ENCODE peak calls at places on chromosomes 5 and 9, in five cellular contexts. T, B, I, A and L are unnamed samples.

GRCh38 chr5:135377751-135378680 is 21.0 kb downstream of the MACROH2A1 start:
- DNase-seq in I (no peak), A (no peak), T (no peak), B (no peak), L (no peak)

GRCh38 chr5:95856501-95856981 is 34.0 kb upstream of the GLRX start:
- DNase-seq in T (no peak), B (no peak), I (no peak), A (no peak), L (no peak)

GRCh38 chr9:69020746-69021145 is 6.8 kb upstream of the PRKACG start:
- DNase-seq in I (no peak), B (no peak), T (no peak), A (no peak), L (no peak)

GRCh38 chr5:92916036-92916435 is 665.0 kb downstream of the NR2F1-AS1 start:
- DNase-seq in T (peak; percentile 52), I (no peak), A (no peak), B (no peak), L (peak; percentile 13)

GRCh38 chr5:141492168-141492885 is 3.4 kb downstream of the PCDHGC5 start:
- DNase-seq in B (no peak), A (peak; percentile 70), T (no peak), I (no peak), L (no peak)

GRCh38 chr5:31062878-31063277 is 130.6 kb upstream of the CDH6 start:
- DNase-seq in B (no peak), I (no peak), A (no peak), T (no peak), L (no peak)

GRCh38 chr9:121895836-121896544 is 197.1 kb downstream of the TTLL11 start:
- DNase-seq in B (no peak), A (peak; percentile 32), T (no peak), I (no peak), L (no peak)

GRCh38 chr5:375336-375920 is 53.9 kb downstream of the AHRR start:
- DNase-seq in T (no peak), I (no peak), A (no peak), B (no peak), L (no peak)

GRCh38 chr5:56346044-56346710 is 113.0 kb upstream of the ANKRD55 start:
- DNase-seq in A (no peak), B (no peak), T (no peak), I (no peak), L (no peak)

GRCh38 chr9:103545260-103545659 is 548.8 kb upstream of the SMC2 start:
- DNase-seq in T (no peak), B (no peak), A (no peak), I (no peak), L (no peak)

GRCh38 chr5:1965860-1966396 is 83.2 kb upstream of the IRX4 start:
- DNase-seq in A (no peak), I (no peak), T (no peak), B (no peak), L (no peak)

GRCh38 chr5:33973271-33973670 is 11.2 kb downstream of the SLC45A2 start:
- DNase-seq in B (peak; percentile 61), A (no peak), T (no peak), I (no peak), L (no peak)

GRCh38 chr5:55141945-55142690 is 17.9 kb upstream of the GPX8 start:
- DNase-seq in B (no peak), A (no peak), I (no peak), T (no peak), L (no peak)

GRCh38 chr5:150358261-150359095 is 981 bp downstream of the TCOF1 start:
- DNase-seq in I (peak; percentile 57), B (no peak), T (peak; percentile 23), A (peak; percentile 32), L (peak; percentile 40)

GRCh38 chr9:132755096-132755495 is 84.8 kb downstream of the GTF3C4 start:
- DNase-seq in T (no peak), A (no peak), B (no peak), I (no peak), L (no peak)

GRCh38 chr9:137648396-137648795 is 29.6 kb downstream of the EHMT1 start:
- DNase-seq in B (no peak), A (no peak), T (peak; percentile 29), I (no peak), L (no peak)
- TF ChIP-seq EZH2phosphoT487 in B (no peak), A (no peak), T (no peak), I (no peak), L (no peak)

GRCh38 chr9:135734616-135735144 is 32.7 kb downstream of the KCNT1 start:
- DNase-seq in I (no peak), B (no peak), T (no peak), A (no peak), L (no peak)

GRCh38 chr9:135729480-135729879 is 27.5 kb downstream of the KCNT1 start:
- DNase-seq in A (no peak), I (no peak), B (no peak), T (no peak), L (no peak)

GRCh38 chr9:135731454-135731853 is 29.5 kb downstream of the KCNT1 start:
- DNase-seq in T (no peak), I (no peak), B (no peak), A (no peak), L (no peak)

GRCh38 chr9:135736265-135736978 is 34.4 kb downstream of the KCNT1 start:
- DNase-seq in B (no peak), T (no peak), I (no peak), A (peak; percentile 60), L (no peak)

GRCh38 chr9:135732569-135733257 is 30.7 kb downstream of the KCNT1 start:
- DNase-seq in I (no peak), A (no peak), B (no peak), T (peak; percentile 17), L (no peak)
- TF ChIP-seq EZH2phosphoT487 in I (no peak), A (no peak), B (no peak), T (no peak), L (no peak)

GRCh38 chr9:37938121-37938906 is 34.4 kb upstream of the SLC25A51 start:
- DNase-seq in B (no peak), T (peak; percentile 90), I (no peak), A (no peak), L (peak; percentile 56)
- TF ChIP-seq EZH2phosphoT487 in B (no peak), T (no peak), I (no peak), A (no peak), L (no peak)

DNA sequence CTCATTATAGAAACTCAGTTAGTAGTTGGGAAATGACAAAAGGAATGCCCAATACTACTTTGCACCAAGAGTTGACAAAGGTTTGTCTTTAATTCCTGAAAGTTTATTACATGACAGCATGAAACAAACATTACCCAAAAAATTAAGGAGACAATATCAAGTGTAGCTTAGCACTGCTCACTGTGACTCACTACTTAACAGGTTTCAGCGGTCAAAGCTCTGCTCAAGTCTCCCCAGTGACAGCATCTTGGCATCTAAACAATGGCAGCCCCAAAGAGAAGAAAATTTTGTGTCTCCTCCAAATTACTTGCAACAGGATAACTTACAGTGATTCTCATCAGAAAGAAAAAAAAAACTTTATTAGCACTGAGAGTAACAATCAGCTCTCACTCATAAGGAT is 1030.2 kb downstream of the EFNA5 start:
- DNase-seq in B (no peak), I (no peak), A (no peak), T (no peak), L (no peak)
- TF ChIP-seq EZH2phosphoT487 in B (no peak), I (no peak), A (no peak), T (no peak), L (no peak)

GRCh38 chr9:71612889-71613288 is 155.4 kb downstream of the CEMIP2 start:
- DNase-seq in I (no peak), B (no peak), A (no peak), T (no peak), L (no peak)
- TF ChIP-seq EZH2phosphoT487 in I (no peak), B (no peak), A (no peak), T (no peak), L (no peak)

GRCh38 chr9:109205526-109205925 is 38.5 kb upstream of the FRRS1L start:
- DNase-seq in T (no peak), I (no peak), A (no peak), B (no peak), L (no peak)

GRCh38 chr9:109203761-109204360 is 36.8 kb upstream of the FRRS1L start:
- DNase-seq in T (no peak), A (no peak), B (no peak), I (no peak), L (no peak)

DNA sequence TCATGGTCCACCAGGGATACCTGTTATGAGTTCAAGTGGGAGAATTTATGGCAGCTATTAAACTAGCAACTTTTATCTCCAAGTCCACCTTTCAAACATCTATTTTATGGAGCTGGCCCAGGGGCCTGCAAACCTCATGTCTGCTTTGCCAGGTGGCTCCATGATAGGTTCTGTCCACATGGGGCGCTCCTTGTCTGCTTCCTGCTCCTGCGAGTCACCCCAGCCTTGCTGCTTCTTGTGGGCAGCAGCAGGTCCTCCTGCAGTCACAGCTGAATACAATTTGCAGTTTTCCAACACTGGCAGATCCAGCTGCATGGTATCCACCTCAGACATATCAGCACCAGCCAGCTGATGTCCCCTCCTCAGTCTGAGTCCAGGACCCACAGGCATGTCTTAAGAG is 39.6 kb upstream of the FRRS1L start:
- DNase-seq in T (peak; percentile 33), A (peak; percentile 76), B (no peak), I (no peak), L (peak; percentile 32)
- TF ChIP-seq EZH2phosphoT487 in T (no peak), A (no peak), B (no peak), I (no peak), L (no peak)